ENCODE peak calls at places on chromosomes 16 and 17, in four cellular contexts. A, E, R and Z are unnamed samples.

GRCh38 chr17:37608369-37609169 is 649 bp downstream of the SYNRG start:
- DNase-seq in A (peak), E (no peak), R (peak), Z (no peak)

GRCh38 chr17:41397003-41397665 is at the start of gene KRT31:
- DNase-seq in A (no peak), E (no peak), R (no peak), Z (no peak)

GRCh38 chr16:48013476-48013875 is 142.3 kb downstream of the ABCC12 start:
- DNase-seq in A (no peak), E (no peak), R (no peak), Z (no peak)

GRCh38 chr16:76583466-76583865 is 306.3 kb downstream of the CNTNAP4 start:
- DNase-seq in A (no peak), E (no peak), R (no peak), Z (no peak)

GRCh38 chr17:63697341-63698286 is 2.3 kb downstream of the LIMD2 start:
- DNase-seq in A (peak), E (peak), R (peak), Z (no peak)

GRCh38 chr16:10182186-10182683 is at the start of gene GRIN2A:
- DNase-seq in A (peak), E (no peak), R (no peak), Z (no peak)

GRCh38 chr17:6508026-6508425 is 48.3 kb downstream of the PITPNM3 start:
- DNase-seq in A (no peak), E (no peak), R (no peak), Z (no peak)

GRCh38 chr16:3912373-3912772 is 31.9 kb upstream of the CREBBP start:
- DNase-seq in A (no peak), E (no peak), R (no peak), Z (no peak)

GRCh38 chr17:68614718-68615117 is 13.6 kb upstream of the FAM20A start:
- DNase-seq in A (no peak), E (no peak), R (no peak), Z (no peak)

GRCh38 chr16:85173077-85173980 is 61.1 kb upstream of the CIBAR2 start:
- DNase-seq in A (no peak), E (no peak), R (peak), Z (peak)

GRCh38 chr16:3950343-3951193 is 70.1 kb upstream of the CREBBP start:
- DNase-seq in A (no peak), E (no peak), R (no peak), Z (no peak)

GRCh38 chr17:49916854-49917515 is 52.0 kb upstream of the DLX4 start:
- DNase-seq in A (no peak), E (no peak), R (no peak), Z (no peak)

GRCh38 chr17:50381260-50381815 is 8.3 kb downstream of the EME1 start:
- DNase-seq in A (no peak), E (no peak), R (no peak), Z (no peak)

GRCh38 chr17:57530508-57530907 is 214.6 kb downstream of the CCDC182 start:
- DNase-seq in A (peak), E (no peak), R (no peak), Z (no peak)

GRCh38 chr17:1605681-1606351 is 22.8 kb downstream of the SLC43A2 start:
- DNase-seq in A (no peak), E (no peak), R (no peak), Z (no peak)

GRCh38 chr16:17431012-17431411 is 39.7 kb downstream of the XYLT1 start:
- DNase-seq in A (no peak), E (no peak), R (no peak), Z (no peak)

GRCh38 chr16:12584488-12585233 is 219.0 kb downstream of the CPPED1 start:
- DNase-seq in A (no peak), E (no peak), R (no peak), Z (no peak)

GRCh38 chr16:57966133-57966805 is 4.7 kb downstream of the CNGB1 start:
- DNase-seq in A (no peak), E (no peak), R (no peak), Z (no peak)

GRCh38 chr16:27718767-27719445 is 169.0 kb downstream of the KATNIP start:
- DNase-seq in A (no peak), E (no peak), R (no peak), Z (no peak)

GRCh38 chr16:65546353-65546791 is 424.5 kb upstream of the CDH11 start:
- DNase-seq in A (no peak), E (no peak), R (no peak), Z (no peak)

GRCh38 chr16:845349-845740 is 44.8 kb upstream of the GNG13 start:
- DNase-seq in A (no peak), E (no peak), R (no peak), Z (no peak)

GRCh38 chr17:17300624-17301568 is 2.3 kb upstream of the NT5M start:
- DNase-seq in A (peak), E (no peak), R (peak), Z (peak)

GRCh38 chr17:31596382-31597323 is 205.2 kb downstream of the RAB11FIP4 start:
- DNase-seq in A (peak), E (peak), R (peak), Z (peak)

GRCh38 chr16:3444032-3444388 is 530 bp downstream of the NAA60 start:
- DNase-seq in A (peak), E (no peak), R (no peak), Z (no peak)

GRCh38 chr16:56617212-56618085 is 8.1 kb upstream of the MT1E start:
- DNase-seq in A (peak), E (no peak), R (no peak), Z (no peak)

GRCh38 chr16:49466881-49467280 is 93.3 kb downstream of the C16orf78 start:
- DNase-seq in A (no peak), E (no peak), R (no peak), Z (no peak)

GRCh38 chr17:50213026-50214015 is 11.9 kb upstream of the COL1A1 start:
- DNase-seq in A (peak), E (peak), R (no peak), Z (no peak)

GRCh38 chr17:46202482-46202881 is 9.3 kb upstream of the KANSL1 start:
- DNase-seq in A (no peak), E (no peak), R (no peak), Z (no peak)

GRCh38 chr17:70863436-70864248 is 694.3 kb downstream of the KCNJ2 start:
- DNase-seq in A (no peak), E (no peak), R (no peak), Z (no peak)

GRCh38 chr17:38918916-38919315 is 6.5 kb upstream of the LASP1NB start:
- DNase-seq in A (no peak), E (no peak), R (no peak), Z (no peak)

GRCh38 chr17:616407-616806 is 98.2 kb downstream of the VPS53 start:
- DNase-seq in A (no peak), E (no peak), R (no peak), Z (no peak)

DNA sequence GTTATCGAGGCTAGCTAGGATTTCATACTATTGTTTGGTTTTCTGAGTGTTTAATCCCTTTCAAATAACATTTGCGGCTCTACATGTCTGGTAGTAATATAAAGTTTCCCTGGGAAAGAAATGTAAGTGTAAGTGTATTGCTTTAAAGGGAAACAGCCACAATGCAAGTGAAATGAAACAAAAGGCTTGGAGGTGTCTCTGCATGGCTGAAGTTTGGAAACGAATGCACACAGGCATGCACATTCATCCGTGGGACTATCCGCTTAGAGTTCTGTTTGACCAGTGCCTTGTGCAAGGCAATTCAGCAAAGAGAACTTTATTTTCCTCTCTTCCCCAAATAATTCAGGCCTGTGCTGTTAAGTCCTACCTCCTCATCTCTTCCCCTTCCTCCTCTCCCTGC is 56.1 kb upstream of the MRTFB start:
- DNase-seq in A (no peak), E (no peak), R (no peak), Z (no peak)
- H3K4me3 ChIP-seq in A (no peak), E (no peak), R (no peak), Z (no peak)

DNA sequence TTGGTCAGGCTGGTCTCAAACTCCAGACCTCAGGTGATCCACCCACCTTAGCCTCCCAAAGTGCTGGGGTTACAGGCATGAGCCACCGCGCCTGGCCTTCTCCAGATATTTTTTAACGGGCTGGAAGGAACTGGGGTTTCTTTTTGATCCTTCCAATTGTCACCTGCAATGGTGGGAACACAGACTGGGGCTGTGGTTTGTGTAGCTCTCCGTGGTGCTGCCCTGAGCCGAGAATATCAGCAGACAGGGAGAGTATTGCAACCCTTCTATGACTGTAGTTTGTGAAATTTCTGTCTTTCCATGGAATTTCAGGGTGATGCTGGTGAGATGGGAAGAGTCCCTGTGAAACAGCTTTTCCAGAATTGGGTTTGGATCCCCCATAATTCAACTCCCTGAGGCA is 263.5 kb downstream of the ENGASE start:
- DNase-seq in A (peak), E (no peak), R (no peak), Z (no peak)
- TF ChIP-seq REST in A (peak), E (peak), R (peak), Z (peak)

GRCh38 chr17:79674506-79675412 is 56.0 kb upstream of the ENPP7 start:
- DNase-seq in A (no peak), E (no peak), R (no peak), Z (no peak)
- H3K4me3 ChIP-seq in A (no peak), E (no peak), R (no peak), Z (no peak)

DNA sequence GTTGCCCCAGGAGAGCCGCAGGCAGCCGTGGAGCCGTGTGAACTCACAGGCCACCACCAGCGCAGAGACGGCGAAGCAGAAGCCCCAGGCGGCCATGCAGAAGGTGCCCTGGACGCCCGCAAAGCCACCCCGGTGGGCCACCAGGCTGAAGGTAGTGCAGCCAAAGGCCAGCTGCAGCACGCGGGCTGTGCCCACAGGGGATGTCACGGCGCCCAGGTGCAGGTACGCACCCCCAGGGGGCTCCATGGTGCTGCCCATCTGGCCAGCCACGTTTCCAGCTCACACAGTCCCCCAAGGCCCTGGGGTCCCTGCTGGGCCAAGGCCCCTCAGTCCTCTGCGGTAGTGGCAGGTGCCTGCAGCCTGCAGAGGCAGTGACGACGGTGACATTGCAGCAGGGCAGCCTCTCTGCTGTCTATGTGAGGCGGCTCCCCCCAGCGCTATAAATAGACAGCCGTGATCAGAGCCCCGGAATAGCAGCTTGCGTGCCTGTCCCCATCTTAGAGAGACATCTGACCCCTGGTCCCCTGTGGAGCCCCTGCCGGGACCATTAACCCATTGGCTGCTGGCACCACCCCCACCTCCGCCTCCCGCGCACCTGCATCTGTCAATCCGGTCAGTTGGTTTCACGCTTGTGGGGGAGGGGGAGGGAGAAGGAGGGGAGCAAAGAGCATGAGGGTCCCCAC is 4.5 kb upstream of the PYCR1 start:
- DNase-seq in A (peak), E (no peak), R (no peak), Z (no peak)
- TF ChIP-seq REST in A (no peak), E (no peak), R (no peak), Z (no peak)

GRCh38 chr17:59761385-59762021 is 54.0 kb downstream of the VMP1 start:
- DNase-seq in A (peak), E (no peak), R (no peak), Z (no peak)

GRCh38 chr17:59760164-59760563 is 52.7 kb downstream of the VMP1 start:
- DNase-seq in A (no peak), E (no peak), R (no peak), Z (no peak)

GRCh38 chr17:59762826-59763374 is 55.4 kb downstream of the VMP1 start:
- DNase-seq in A (no peak), E (no peak), R (no peak), Z (no peak)

GRCh38 chr17:59763861-59764260 is 56.4 kb downstream of the VMP1 start:
- DNase-seq in A (no peak), E (no peak), R (no peak), Z (no peak)

DNA sequence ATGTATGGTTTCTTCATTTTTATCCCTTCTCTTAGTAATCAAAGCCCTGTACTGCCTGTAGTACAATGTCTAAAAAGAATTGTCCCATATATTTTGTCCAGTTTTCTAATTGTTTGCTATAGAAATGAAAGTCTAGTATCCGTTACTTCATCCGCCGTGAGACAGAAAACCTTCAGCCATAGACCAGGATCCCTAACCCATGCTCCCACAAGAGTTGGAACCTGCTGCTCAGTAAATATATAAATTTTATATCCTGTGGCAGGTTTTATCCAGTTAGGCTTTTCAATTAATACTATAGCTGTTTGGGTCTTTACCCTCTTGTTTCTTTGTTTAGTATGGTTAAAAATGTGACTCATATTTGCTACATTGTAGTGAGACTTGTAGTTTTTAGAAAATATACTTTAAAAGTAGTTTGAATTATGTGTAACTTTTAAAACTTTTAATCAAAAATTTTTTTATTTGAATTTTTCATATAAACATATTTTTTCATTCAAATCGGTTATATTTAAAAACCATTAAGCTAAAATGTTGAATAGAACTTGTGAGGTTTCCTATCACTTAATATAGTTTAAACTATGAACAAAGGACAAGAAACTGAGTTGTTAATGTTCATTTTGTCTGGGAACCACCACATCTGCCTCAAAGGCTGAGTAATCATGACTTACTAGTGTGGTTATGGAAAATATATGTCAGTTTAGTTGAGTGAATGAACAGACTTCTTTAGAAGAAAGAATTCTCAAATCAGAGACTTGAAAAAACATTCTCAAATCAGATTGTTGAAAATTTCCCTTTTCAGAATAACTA is 54.8 kb downstream of the VMP1 start:
- DNase-seq in A (no peak), E (no peak), R (no peak), Z (no peak)
- H3K4me3 ChIP-seq in A (no peak), E (no peak), R (no peak), Z (no peak)

GRCh38 chr17:80455784-80456183 is 20.6 kb downstream of the NPTX1 start:
- DNase-seq in A (no peak), E (no peak), R (no peak), Z (no peak)

GRCh38 chr17:80453126-80453979 is 23.1 kb downstream of the NPTX1 start:
- DNase-seq in A (no peak), E (no peak), R (no peak), Z (no peak)

GRCh38 chr17:80453980-80454556 is 22.3 kb downstream of the NPTX1 start:
- DNase-seq in A (no peak), E (no peak), R (peak), Z (no peak)

GRCh38 chr17:80455328-80455710 is 21.1 kb downstream of the NPTX1 start:
- DNase-seq in A (peak), E (no peak), R (peak), Z (no peak)

GRCh38 chr17:80454557-80455327 is 21.7 kb downstream of the NPTX1 start:
- DNase-seq in A (peak), E (peak), R (peak), Z (peak)
- TF ChIP-seq REST in A (no peak), E (no peak), R (peak), Z (no peak)

GRCh38 chr17:81390436-81391214 is 4.6 kb upstream of the BAHCC1 start:
- DNase-seq in A (no peak), E (no peak), R (no peak), Z (no peak)
- H3K4me3 ChIP-seq in A (no peak), E (no peak), R (no peak), Z (no peak)